ENCODE peak calls at places on chromosomes 4 and X, in six cellular contexts. J is activated CD4-positive, alpha-beta T cell treated with anti-CD3 and anti-CD28 coated beads, Interleukin-2, amount 10 ng/mL, durations not matched to agents 7 days and 5 days; A is NCI-H1105; B is neural crest cell; U is ovary; V is DMS153. Q is an unnamed sample.

GRCh38 chr4:167452922-167453321 is 218.6 kb upstream of the SPOCK3 start:
- DNase-seq in J (no peak), A (peak; percentile 0), B (no peak), U (no peak), V (no peak), Q (no peak)

GRCh38 chr4:8247047-8247930 is 22.3 kb upstream of the HTRA3 start:
- DNase-seq in J (no peak), A (no peak), B (no peak), U (no peak), V (no peak), Q (no peak)

GRCh38 chr4:5051210-5051691 is at the start of gene STK32B:
- DNase-seq in J (peak; percentile 38), A (no peak), B (peak; percentile 60), U (peak; percentile 38), V (peak; percentile 31), Q (no peak)

GRCh38 chr4:101000496-101000895 is 346.8 kb downstream of the PPP3CA start:
- DNase-seq in J (no peak), A (no peak), B (no peak), U (no peak), V (no peak), Q (no peak)

GRCh38 chr4:73816814-73817213 is 19.7 kb upstream of the CXCL6 start:
- DNase-seq in J (no peak), A (no peak), B (no peak), U (no peak), V (no peak), Q (peak; percentile 26)

GRCh38 chr4:102562995-102563394 is 61.8 kb downstream of the NFKB1 start:
- DNase-seq in J (no peak), A (no peak), B (no peak), U (no peak), V (no peak), Q (no peak)

GRCh38 chr4:34293459-34293858 is 1950.9 kb downstream of the ARAP2 start:
- DNase-seq in J (no peak), A (no peak), B (no peak), U (no peak), V (no peak), Q (no peak)

GRCh38 chr4:116066711-116067245 is 953.4 kb upstream of the NDST4 start:
- DNase-seq in J (no peak), A (no peak), B (no peak), U (no peak), V (no peak), Q (no peak)

GRCh38 chrX:154714925-154715324 is 36.0 kb downstream of the GAB3 start:
- DNase-seq in J (peak; percentile 68), A (peak; percentile 33), B (peak; percentile 39), U (no peak), V (peak; percentile 15), Q (no peak)

GRCh38 chrX:14936561-14936960 is 63.3 kb downstream of the MOSPD2 start:
- DNase-seq in J (no peak), A (no peak), B (no peak), U (no peak), V (no peak), Q (peak; percentile 23)

GRCh38 chr4:143700420-143701352 is at the start of gene FREM3:
- DNase-seq in J (no peak), A (no peak), B (peak; percentile 9), U (no peak), V (no peak), Q (no peak)

GRCh38 chr4:2761035-2761923 is 5.1 kb upstream of the TNIP2 start:
- DNase-seq in J (no peak), A (no peak), B (no peak), U (no peak), V (peak; percentile 5), Q (no peak)

GRCh38 chr4:8769645-8770517 is 101.8 kb downstream of the HMX1 start:
- DNase-seq in J (no peak), A (no peak), B (no peak), U (no peak), V (no peak), Q (no peak)

GRCh38 chr4:22987861-22988260 is 295.1 kb downstream of the GBA3 start:
- DNase-seq in J (no peak), A (no peak), B (no peak), U (no peak), V (no peak), Q (peak; percentile 73)

GRCh38 chrX:52608961-52609360 is 45.7 kb downstream of the SSX7 start:
- DNase-seq in J (no peak), A (no peak), B (no peak), U (no peak), V (no peak), Q (no peak)

GRCh38 chrX:21940356-21940829 is at the start of gene SMS:
- DNase-seq in J (peak; percentile 33), A (peak; percentile 68), B (peak; percentile 54), U (peak; percentile 78), V (peak; percentile 60), Q (no peak)

GRCh38 chrX:41634284-41634683 is 54.5 kb upstream of the GPR34 start:
- DNase-seq in J (no peak), A (no peak), B (no peak), U (no peak), V (no peak), Q (no peak)

GRCh38 chr4:146315184-146315583 is 100.8 kb downstream of the REELD1 start:
- DNase-seq in J (no peak), A (no peak), B (no peak), U (no peak), V (no peak), Q (no peak)

GRCh38 chrX:107599371-107599970 is 28.8 kb upstream of the PRPS1 start:
- DNase-seq in J (no peak), A (no peak), B (no peak), U (no peak), V (no peak), Q (no peak)

GRCh38 chrX:10569946-10570345 is 50.4 kb downstream of the MID1 start:
- DNase-seq in J (no peak), A (no peak), B (no peak), U (no peak), V (no peak), Q (no peak)